ENCODE peak calls at places on chromosome 15, in six cellular contexts. K, W, Z, Q, O and R are unnamed samples.

GRCh38 chr15:68356778-68357177 is 75.2 kb downstream of the ITGA11 start:
- DNase-seq in Z (no peak), O (no peak), W (no peak), K (no peak), Q (no peak), R (no peak)

GRCh38 chr15:34341922-34342736 is 807 bp downstream of the NOP10 start:
- DNase-seq in Q (no peak), W (no peak), O (no peak), Z (peak), K (peak), R (no peak)

GRCh38 chr15:40809051-40809450 is 1.8 kb upstream of the DNAJC17 start:
- DNase-seq in W (no peak), Q (no peak), K (no peak), Z (no peak), O (no peak), R (no peak)

GRCh38 chr15:91151781-91152563 is 51.9 kb downstream of the SV2B start:
- DNase-seq in Z (no peak), K (no peak), Q (no peak), W (no peak), O (no peak), R (no peak)

GRCh38 chr15:84108725-84109124 is 126.8 kb upstream of the GOLGA6L4 start:
- DNase-seq in K (no peak), O (no peak), Z (peak), W (no peak), Q (no peak), R (peak)

GRCh38 chr15:25241241-25241801 is 197.5 kb downstream of the UBE3A start:
- DNase-seq in K (no peak), W (no peak), O (no peak), Z (no peak), Q (no peak), R (no peak)

GRCh38 chr15:61598655-61599054 is 369.6 kb upstream of the RORA start:
- DNase-seq in Q (no peak), W (peak), Z (no peak), K (no peak), O (no peak), R (no peak)

GRCh38 chr15:33026614-33027013 is 167.9 kb downstream of the FMN1 start:
- DNase-seq in Q (no peak), Z (no peak), O (no peak), W (peak), K (no peak), R (no peak)

GRCh38 chr15:69666921-69667811 is 214.5 kb downstream of the RPLP1 start:
- DNase-seq in W (no peak), O (no peak), Z (no peak), Q (peak), K (peak), R (no peak)

GRCh38 chr15:70491183-70491621 is 272.2 kb downstream of the UACA start:
- DNase-seq in W (no peak), Q (no peak), Z (no peak), O (no peak), K (peak), R (no peak)

GRCh38 chr15:45401665-45402161 is 23.4 kb upstream of the GATM start:
- DNase-seq in Q (no peak), K (no peak), Z (peak), W (no peak), O (no peak), R (no peak)

GRCh38 chr15:68586274-68586961 is 7.6 kb downstream of the CORO2B start:
- DNase-seq in W (no peak), Z (peak), K (peak), O (no peak), Q (no peak), R (no peak)

GRCh38 chr15:75230016-75230343 is 28.2 kb upstream of the GOLGA6C start:
- DNase-seq in Z (no peak), W (no peak), O (no peak), K (no peak), Q (no peak), R (no peak)

GRCh38 chr15:85010472-85011209 is 29.0 kb downstream of the PDE8A start:
- DNase-seq in K (peak), O (no peak), Z (no peak), W (no peak), Q (no peak), R (no peak)

GRCh38 chr15:77181305-77182074 is 110.6 kb upstream of the TSPAN3 start:
- DNase-seq in Q (no peak), W (no peak), O (no peak), K (no peak), Z (no peak), R (no peak)

GRCh38 chr15:81752149-81752942 is 293.5 kb downstream of the MEX3B start:
- DNase-seq in Q (no peak), O (peak), K (no peak), W (peak), Z (no peak), R (no peak)

GRCh38 chr15:40150163-40150925 is 10.5 kb upstream of the BUB1B start:
- DNase-seq in Z (peak), Q (peak), O (no peak), K (peak), W (peak), R (no peak)

GRCh38 chr15:70078578-70079417 is 18.9 kb downstream of the TLE3 start:
- DNase-seq in K (no peak), O (no peak), W (no peak), Z (no peak), Q (no peak), R (no peak)

GRCh38 chr15:74519311-74519710 is 21.7 kb upstream of the ARID3B start:
- DNase-seq in Z (no peak), K (no peak), O (no peak), W (no peak), Q (no peak), R (no peak)

GRCh38 chr15:34621675-34622074 is 38.2 kb upstream of the GOLGA8B start:
- DNase-seq in O (no peak), W (no peak), Z (peak), K (no peak), Q (no peak), R (no peak)

GRCh38 chr15:69160976-69161877 is 792 bp downstream of the GLCE start:
- DNase-seq in Q (peak), K (peak), Z (peak), W (peak), O (peak), R (peak)

GRCh38 chr15:28125673-28126651 is 26.8 kb upstream of the OCA2 start:
- DNase-seq in W (peak), K (peak), Z (peak), Q (peak), O (peak), R (peak)

GRCh38 chr15:89132611-89133242 is 44.5 kb downstream of the ABHD2 start:
- DNase-seq in Q (peak), K (peak), W (no peak), Z (no peak), O (no peak), R (no peak)

GRCh38 chr15:66124626-66125025 is 128.9 kb downstream of the MEGF11 start:
- DNase-seq in K (no peak), W (no peak), Q (no peak), O (no peak), Z (no peak), R (no peak)